ENCODE peak calls at places on chromosomes 13 and 19, in seven cellular contexts. V is astrocyte of the cerebellum, I is uterus, U is HFF-Myc, C is HTR-8/SVneo, K is T follicular helper cell, M is left colon. N is an unnamed sample.

GRCh38 chr19:30358821-30359580 is 13.2 kb upstream of the ZNF536 start:
- DNase-seq in V (no peak), I (no peak), U (no peak), C (no peak), K (no peak), M (no peak), N (no peak)

GRCh38 chr19:17069249-17069648 is 6.0 kb downstream of the HAUS8 start:
- DNase-seq in V (no peak), I (no peak), U (no peak), C (no peak), K (no peak), M (no peak), N (no peak)

GRCh38 chr13:82720961-82721360 is 1161.3 kb downstream of the SLITRK1 start:
- DNase-seq in V (no peak), I (no peak), U (no peak), C (no peak), K (no peak), M (no peak), N (no peak)

GRCh38 chr19:42468273-42468796 is 25.6 kb upstream of the CXCL17 start:
- DNase-seq in V (no peak), I (no peak), U (peak), C (peak), K (no peak), M (peak), N (peak)

GRCh38 chr13:106151056-106151699 is 384.3 kb downstream of the EFNB2 start:
- DNase-seq in V (peak), I (no peak), U (peak), C (peak), K (no peak), M (no peak), N (peak)

GRCh38 chr13:27960362-27961226 is 8.5 kb downstream of the CDX2 start:
- DNase-seq in V (no peak), I (no peak), U (no peak), C (no peak), K (no peak), M (peak), N (no peak)

GRCh38 chr19:3670258-3670795 is 29.9 kb downstream of the PIP5K1C start:
- DNase-seq in V (no peak), I (peak), U (no peak), C (no peak), K (no peak), M (peak), N (peak)

GRCh38 chr13:93244141-93244917 is 17.7 kb downstream of the GPC6 start:
- DNase-seq in V (no peak), I (no peak), U (no peak), C (no peak), K (no peak), M (no peak), N (peak)

GRCh38 chr19:12202250-12202649 is 39.4 kb downstream of the ZNF136 start:
- DNase-seq in V (no peak), I (no peak), U (no peak), C (no peak), K (peak), M (peak), N (no peak)

GRCh38 chr19:51127755-51128154 is 3.0 kb downstream of the SIGLEC9 start:
- DNase-seq in V (no peak), I (no peak), U (no peak), C (peak), K (no peak), M (no peak), N (peak)

GRCh38 chr19:33039108-33039599 is 25.5 kb downstream of the RHPN2 start:
- DNase-seq in V (no peak), I (no peak), U (no peak), C (no peak), K (no peak), M (no peak), N (no peak)

GRCh38 chr19:55131421-55131820 is 14.0 kb upstream of the PPP1R12C start:
- DNase-seq in V (no peak), I (no peak), U (no peak), C (no peak), K (no peak), M (no peak), N (peak)

GRCh38 chr19:19591133-19591825 is 27.2 kb downstream of the PBX4 start:
- DNase-seq in V (peak), I (no peak), U (peak), C (peak), K (peak), M (no peak), N (peak)

GRCh38 chr19:15372470-15372869 is 7.1 kb downstream of the AKAP8 start:
- DNase-seq in V (no peak), I (no peak), U (no peak), C (no peak), K (no peak), M (no peak), N (no peak)

GRCh38 chr13:111857846-111858560 is 208.9 kb upstream of the SOX1 start:
- DNase-seq in V (no peak), I (no peak), U (no peak), C (no peak), K (no peak), M (no peak), N (no peak)

GRCh38 chr13:79782541-79783216 is 301.7 kb downstream of the NDFIP2 start:
- DNase-seq in V (peak), I (no peak), U (no peak), C (peak), K (no peak), M (peak), N (peak)

GRCh38 chr13:69704311-69704710 is 403.3 kb upstream of the ATXN8OS start:
- DNase-seq in V (peak), I (no peak), U (no peak), C (no peak), K (no peak), M (no peak), N (no peak)

GRCh38 chr19:48244289-48244688 is 11.4 kb downstream of the CARD8 start:
- DNase-seq in V (no peak), I (no peak), U (no peak), C (no peak), K (peak), M (no peak), N (no peak)

GRCh38 chr13:67099494-67099893 is 130.6 kb downstream of the PCDH9 start:
- DNase-seq in V (no peak), I (no peak), U (no peak), C (no peak), K (no peak), M (no peak), N (no peak)

GRCh38 chr13:110593430-110594130 is 21.8 kb upstream of the NAXD start:
- DNase-seq in V (peak), I (no peak), U (peak), C (peak), K (no peak), M (no peak), N (peak)

GRCh38 chr19:56832352-56832928 is 8.1 kb downstream of the PEG3 start:
- DNase-seq in V (no peak), I (no peak), U (no peak), C (no peak), K (no peak), M (no peak), N (no peak)

GRCh38 chr13:102333320-102334181 is 68.3 kb downstream of the FGF14 start:
- DNase-seq in V (no peak), I (no peak), U (no peak), C (no peak), K (no peak), M (no peak), N (no peak)

GRCh38 chr13:27083183-27083582 is 88.4 kb downstream of the USP12 start:
- DNase-seq in V (no peak), I (no peak), U (no peak), C (no peak), K (no peak), M (no peak), N (no peak)

GRCh38 chr13:36148436-36148835 is 17.3 kb upstream of the DCLK1 start:
- DNase-seq in V (no peak), I (no peak), U (no peak), C (no peak), K (no peak), M (no peak), N (no peak)

GRCh38 chr19:41998246-41999020 is 4.4 kb upstream of the ATP1A3 start:
- DNase-seq in V (no peak), I (no peak), U (no peak), C (peak), K (no peak), M (peak), N (peak)

GRCh38 chr13:38763446-38764381 is 76.8 kb downstream of the FREM2 start:
- DNase-seq in V (peak), I (no peak), U (peak), C (peak), K (no peak), M (no peak), N (peak)

GRCh38 chr19:46408611-46409039 is 4.7 kb downstream of the CCDC8 start:
- DNase-seq in V (no peak), I (peak), U (no peak), C (no peak), K (no peak), M (peak), N (peak)

GRCh38 chr19:52527954-52528326 is 472 bp downstream of the ZNF808 start:
- DNase-seq in V (no peak), I (peak), U (no peak), C (peak), K (no peak), M (peak), N (no peak)

GRCh38 chr19:18340990-18341868 is 831 bp downstream of the PGPEP1 start:
- DNase-seq in V (no peak), I (peak), U (no peak), C (peak), K (peak), M (peak), N (peak)

GRCh38 chr13:37386276-37386675 is 212.3 kb downstream of the POSTN start:
- DNase-seq in V (no peak), I (no peak), U (no peak), C (no peak), K (no peak), M (no peak), N (peak)